ENCODE peak calls at places on chromosomes 4 and X, in four cellular contexts. S, G, Q and N are unnamed samples.

GRCh38 chr4:183264614-183265013 is 55.5 kb downstream of the CLDN22 start:
- DNase-seq in Q (peak; percentile 87), G (no peak), S (no peak), N (no peak)

GRCh38 chr4:133537882-133538281 is 388.8 kb downstream of the PCDH10 start:
- DNase-seq in G (no peak), Q (no peak), S (no peak), N (no peak)

GRCh38 chr4:94032754-94033153 is 174.9 kb upstream of the SMARCAD1 start:
- DNase-seq in S (peak; percentile 9), Q (no peak), G (peak; percentile 89), N (peak; percentile 36)

GRCh38 chr4:169611991-169612868 is at the start of gene NEK1:
- DNase-seq in Q (peak; percentile 83), S (peak; percentile 68), G (peak; percentile 92), N (peak; percentile 92)

GRCh38 chr4:48813984-48814383 is 16.9 kb upstream of the OCIAD1 start:
- DNase-seq in G (no peak), S (no peak), Q (no peak), N (no peak)

GRCh38 chr4:56976878-56977320 is 507 bp downstream of the NOA1 start:
- DNase-seq in Q (no peak), S (no peak), G (peak; percentile 72), N (peak; percentile 73)

GRCh38 chrX:129678176-129678880 is 23.6 kb upstream of the APLN start:
- DNase-seq in Q (no peak), S (no peak), G (no peak), N (no peak)

GRCh38 chrX:51336584-51336983 is 4.0 kb downstream of the NUDT10 start:
- DNase-seq in S (no peak), G (peak; percentile 70), Q (peak; percentile 40), N (peak; percentile 30)

GRCh38 chr4:4780634-4781287 is 78.7 kb upstream of the MSX1 start:
- DNase-seq in Q (peak; percentile 88), G (no peak), S (no peak), N (no peak)

GRCh38 chrX:11472879-11473278 is 179.7 kb downstream of the AMELX start:
- DNase-seq in S (no peak), Q (no peak), G (no peak), N (no peak)

GRCh38 chr4:188270273-188271069 is 131.2 kb downstream of the TRIML1 start:
- DNase-seq in S (no peak), Q (no peak), G (peak; percentile 25), N (peak; percentile 60)

GRCh38 chrX:136204571-136204970 is 46.6 kb downstream of the MAP7D3 start:
- DNase-seq in G (peak; percentile 64), S (no peak), Q (peak; percentile 57), N (peak; percentile 38)

GRCh38 chrX:149280011-149280410 is 225.1 kb downstream of the IDS start:
- DNase-seq in G (no peak), Q (no peak), S (no peak), N (no peak)

GRCh38 chr4:183249854-183250253 is 70.2 kb downstream of the CLDN22 start:
- DNase-seq in Q (peak; percentile 52), S (no peak), G (peak; percentile 58), N (no peak)

GRCh38 chrX:64975989-64976672 is at the start of gene ZC4H2:
- DNase-seq in Q (peak; percentile 76), G (peak; percentile 93), S (peak; percentile 31), N (peak; percentile 81)

GRCh38 chr4:86853209-86853608 is 4.0 kb upstream of the SLC10A6 start:
- DNase-seq in G (no peak), S (no peak), Q (no peak), N (no peak)

GRCh38 chr4:67725132-67725531 is 24.2 kb upstream of the UBA6 start:
- DNase-seq in G (no peak), S (no peak), Q (no peak), N (no peak)

GRCh38 chr4:77859256-77859655 is 3.4 kb upstream of the MRPL1 start:
- DNase-seq in S (no peak), G (no peak), Q (no peak), N (no peak)

GRCh38 chrX:136766785-136767103 is 14.0 kb downstream of the ARHGEF6 start:
- DNase-seq in S (no peak), G (no peak), Q (no peak), N (no peak)

GRCh38 chrX:106170318-106170717 is 2.2 kb downstream of the PWWP3B start:
- DNase-seq in S (no peak), G (peak; percentile 0), Q (no peak), N (no peak)

GRCh38 chr4:3311095-3311372 is 18.2 kb downstream of the RGS12 start:
- DNase-seq in G (no peak), Q (no peak), S (no peak), N (peak; percentile 22)

GRCh38 chrX:28670074-28670473 is 82.8 kb downstream of the IL1RAPL1 start:
- DNase-seq in Q (no peak), G (no peak), S (no peak), N (no peak)

GRCh38 chrX:101203782-101204351 is 15.7 kb upstream of the DRP2 start:
- DNase-seq in S (no peak), G (no peak), Q (peak; percentile 32), N (no peak)

GRCh38 chrX:40142417-40142816 is 44.7 kb upstream of the BCOR start:
- DNase-seq in G (no peak), Q (no peak), S (no peak), N (no peak)

GRCh38 chr4:183330841-183331240 is 8.6 kb upstream of the CLDN24 start:
- DNase-seq in S (no peak), G (no peak), Q (no peak), N (no peak)

GRCh38 chr4:20618729-20619128 is 81.5 kb upstream of the PACRGL start:
- DNase-seq in G (no peak), S (no peak), Q (no peak), N (peak; percentile 34)

GRCh38 chrX:46072776-46073175 is 472.4 kb downstream of the ZNF674 start:
- DNase-seq in Q (no peak), G (no peak), S (no peak), N (no peak)

GRCh38 chr4:152118108-152118507 is 357.3 kb upstream of the GATB start:
- DNase-seq in S (no peak), G (no peak), Q (no peak), N (no peak)

GRCh38 chr4:72152731-72153130 is 120.9 kb downstream of the NPFFR2 start:
- DNase-seq in G (no peak), S (no peak), Q (no peak), N (no peak)

GRCh38 chr4:88893961-88894360 is 163.0 kb downstream of the FAM13A start:
- DNase-seq in S (no peak), G (no peak), Q (peak; percentile 37), N (no peak)

DNA sequence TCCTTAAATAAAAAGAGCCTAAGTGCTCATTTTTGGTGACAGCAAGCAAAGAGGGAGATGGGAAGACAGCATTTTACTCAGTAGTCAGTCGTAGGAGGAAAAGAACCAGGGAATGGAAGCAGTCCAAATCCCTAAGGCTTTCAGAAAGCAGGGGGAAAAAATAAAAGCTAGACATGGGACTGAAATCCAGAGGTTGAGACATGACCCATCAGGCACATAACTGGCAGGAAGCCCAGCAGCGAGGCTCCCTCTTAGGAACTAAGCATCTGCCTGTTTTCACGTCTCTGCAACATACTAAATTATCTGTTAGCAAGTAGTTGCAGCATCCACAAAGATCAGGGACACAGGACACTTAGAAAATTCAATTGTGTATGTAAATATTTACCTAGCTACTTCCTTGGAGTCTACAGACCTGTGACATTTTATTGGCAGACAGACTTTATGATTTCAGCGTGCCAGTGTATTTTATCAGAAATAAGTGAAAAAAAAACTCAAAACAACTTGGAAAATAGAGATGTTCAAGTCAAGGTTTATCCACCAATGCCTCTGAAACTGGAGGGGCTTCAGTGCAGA is 117.9 kb upstream of the EDNRA start:
- DNase-seq in G (no peak), Q (peak; percentile 77), S (no peak), N (no peak)
- H2BK120ac ChIP-seq in G (no peak overlapping the region), Q (peak overlapping the region; percentile 97), S (no peak overlapping the region), N (no peak overlapping the region)

DNA sequence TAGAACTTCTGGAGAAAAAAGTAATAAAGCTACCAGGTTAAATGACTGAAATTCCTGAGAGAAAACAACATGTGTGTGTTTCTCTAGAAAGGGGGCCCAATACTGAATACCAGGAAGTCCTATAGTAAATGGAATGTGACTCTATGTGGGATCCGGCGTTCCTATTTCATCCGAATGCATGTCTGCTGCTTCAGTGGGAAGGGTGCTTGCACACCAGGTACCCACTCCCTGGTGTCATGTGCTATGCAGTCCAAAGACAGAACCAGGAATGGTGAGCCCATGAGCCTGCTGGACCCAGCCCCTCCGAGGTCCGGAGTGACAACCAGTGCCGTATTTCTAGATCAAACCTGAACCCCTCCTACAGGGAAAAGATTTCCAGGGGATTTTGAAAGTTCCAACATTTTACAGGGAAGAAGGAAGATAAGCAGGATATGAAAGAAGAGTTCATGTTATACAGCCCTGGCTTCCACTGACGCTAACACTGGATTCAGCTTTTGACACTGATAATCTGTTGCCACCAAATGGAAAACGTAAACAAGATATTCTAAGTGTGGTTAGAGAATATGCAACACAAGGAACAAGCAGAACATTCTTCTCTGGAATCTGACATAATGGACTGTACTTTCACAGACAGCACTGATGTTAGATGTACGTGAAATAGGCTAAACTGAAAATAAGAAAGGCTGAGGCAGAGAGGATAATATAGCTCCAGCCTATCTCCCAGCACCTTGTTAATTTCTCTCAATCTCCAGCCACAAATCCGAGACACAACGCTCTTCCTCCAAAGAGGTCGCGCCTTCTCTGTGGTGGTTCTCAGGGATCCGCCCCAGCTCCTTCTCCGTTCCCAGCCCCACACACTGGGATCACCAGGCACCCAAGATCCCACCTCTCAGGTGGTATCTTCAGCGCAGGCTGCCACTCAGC is 725 bp upstream of the CXCL1 start:
- DNase-seq in Q (no peak), S (no peak), G (peak; percentile 42), N (no peak)
- H2BK120ac ChIP-seq in Q (peak overlapping the region; percentile 4), S (no peak overlapping the region), G (no peak overlapping the region), N (no peak overlapping the region)

DNA sequence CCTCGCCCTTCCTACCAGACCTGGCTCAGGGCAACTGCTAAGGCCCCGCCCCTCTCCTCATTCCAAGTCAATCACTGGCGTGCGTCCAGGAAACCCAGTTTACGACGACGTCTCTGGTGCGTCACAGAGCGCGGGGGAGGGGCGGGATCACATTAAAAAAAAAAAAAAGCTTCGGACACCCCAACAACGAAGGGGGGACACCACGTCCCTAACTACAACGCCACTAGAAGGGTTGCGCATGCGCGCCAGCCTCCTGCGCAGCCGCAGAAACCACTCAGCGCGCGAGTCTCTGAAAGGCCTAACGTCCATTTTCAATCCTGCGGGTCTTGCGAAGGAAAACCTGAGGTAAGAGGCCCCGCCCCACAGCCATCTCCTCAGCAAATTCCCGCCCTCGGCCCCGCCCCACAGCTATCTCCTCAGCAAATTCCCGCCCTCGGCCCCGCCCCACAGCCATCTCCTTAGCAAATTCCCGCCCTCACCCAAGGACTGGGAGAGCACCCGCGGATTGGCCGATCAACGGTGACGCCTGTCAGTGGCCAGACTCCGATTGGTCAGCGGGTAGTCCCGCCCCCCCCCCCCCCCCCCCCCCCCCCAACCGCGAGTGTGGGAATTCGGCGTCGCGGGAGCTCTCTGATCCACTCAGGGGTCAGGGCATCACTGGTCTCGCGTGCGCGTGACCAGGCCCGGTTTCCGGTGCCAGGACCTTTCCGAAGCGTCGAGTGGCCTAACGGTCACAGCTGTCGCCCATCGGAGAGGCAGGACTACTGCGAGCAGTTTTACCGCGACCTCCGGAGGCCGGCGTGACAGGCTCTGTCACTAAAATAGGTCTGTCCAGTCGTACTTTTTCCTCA is at the start of gene SCML1:
- DNase-seq in G (peak; percentile 97), Q (peak; percentile 95), S (peak; percentile 94), N (peak; percentile 96)
- H2BK120ac ChIP-seq in G (no peak within 1 kb of the TSS), Q (no peak within 1 kb of the TSS), S (no peak within 1 kb of the TSS), N (no peak within 1 kb of the TSS)

DNA sequence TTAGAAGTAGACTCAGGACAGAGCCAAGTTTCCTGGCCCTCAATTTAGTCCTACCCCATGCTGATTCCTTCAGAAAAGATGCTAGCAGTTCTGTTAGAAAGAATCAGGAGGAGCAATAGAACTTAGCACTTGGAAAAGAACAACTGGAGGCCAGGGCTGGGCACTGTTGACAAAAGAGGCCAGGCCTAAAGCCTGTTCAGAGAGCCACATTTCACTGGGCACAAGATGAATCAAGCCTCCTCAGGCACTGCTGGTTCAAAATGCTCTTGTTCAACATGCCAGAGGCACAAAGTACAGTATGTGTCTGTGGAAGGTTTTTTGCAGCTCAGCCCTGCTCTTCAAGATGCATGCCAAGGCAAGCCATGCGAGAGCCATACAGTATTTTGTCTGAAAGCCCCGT is 53.6 kb downstream of the RASL11B start:
- DNase-seq in S (no peak), Q (no peak), G (no peak), N (no peak)
- H2BK120ac ChIP-seq in S (no peak overlapping the region), Q (peak overlapping the region; percentile 29), G (no peak overlapping the region), N (no peak overlapping the region)